ENCODE peak calls at places on chromosomes 6 and 20, in four cellular contexts. U, E, T and F are unnamed samples.

GRCh38 chr6:131061041-131061770 is 1.8 kb downstream of the EPB41L2 start:
- DNase-seq in U (peak; percentile 52), E (peak; percentile 9), T (peak; percentile 69), F (peak; percentile 38)

GRCh38 chr6:5096482-5096881 is 11.3 kb downstream of the PPP1R3G start:
- DNase-seq in U (peak; percentile 22), E (no peak), T (no peak), F (no peak)

GRCh38 chr6:209432-210103 is 82.7 kb upstream of the DUSP22 start:
- DNase-seq in U (no peak), E (no peak), T (no peak), F (no peak)

GRCh38 chr6:116986819-116987218 is 109.8 kb downstream of the RFX6 start:
- DNase-seq in U (no peak), E (no peak), T (no peak), F (no peak)

GRCh38 chr20:14142171-14142570 is 146.9 kb downstream of the MACROD2 start:
- DNase-seq in U (peak; percentile 39), E (peak; percentile 72), T (peak; percentile 26), F (peak; percentile 47)

GRCh38 chr6:79168695-79168980 is 65.8 kb downstream of the HMGN3 start:
- DNase-seq in U (peak; percentile 38), E (no peak), T (peak; percentile 72), F (no peak)

GRCh38 chr6:12538881-12539357 is 177.6 kb upstream of the PHACTR1 start:
- DNase-seq in U (no peak), E (no peak), T (peak; percentile 59), F (no peak)

GRCh38 chr6:14516947-14517346 is 399.4 kb downstream of the CD83 start:
- DNase-seq in U (no peak), E (no peak), T (no peak), F (no peak)

GRCh38 chr6:44201200-44201599 is 15.5 kb upstream of the MYMX start:
- DNase-seq in U (no peak), E (no peak), T (no peak), F (no peak)

GRCh38 chr6:152978058-152978457 is 4.8 kb downstream of the FBXO5 start:
- DNase-seq in U (no peak), E (no peak), T (no peak), F (no peak)

GRCh38 chr20:47335251-47336012 is 21.1 kb downstream of the ZMYND8 start:
- DNase-seq in U (no peak), E (no peak), T (no peak), F (no peak)

GRCh38 chr6:160030103-160030502 is 61.2 kb downstream of the IGF2R start:
- DNase-seq in U (peak; percentile 97), E (peak; percentile 79), T (peak; percentile 96), F (peak; percentile 93)

GRCh38 chr20:53495357-53495756 is 98.3 kb downstream of the ZNF217 start:
- DNase-seq in U (no peak), E (no peak), T (peak; percentile 22), F (no peak)

GRCh38 chr20:64049060-64049886 is at the start of gene SOX18:
- DNase-seq in U (peak; percentile 26), E (no peak), T (no peak), F (no peak)

GRCh38 chr20:11993886-11994466 is 76.3 kb downstream of the BTBD3 start:
- DNase-seq in U (no peak), E (no peak), T (no peak), F (no peak)

GRCh38 chr6:104955491-104955890 is 1.4 kb upstream of the LIN28B start:
- DNase-seq in U (no peak), E (no peak), T (no peak), F (no peak)

GRCh38 chr6:163404825-163405265 is 9.7 kb upstream of the QKI start:
- DNase-seq in U (peak; percentile 51), E (no peak), T (no peak), F (peak; percentile 60)

GRCh38 chr6:35139924-35140524 is 1.1 kb downstream of the TCP11 start:
- DNase-seq in U (peak; percentile 84), E (peak; percentile 57), T (peak; percentile 56), F (peak; percentile 86)

GRCh38 chr6:107820571-107821261 is 3.4 kb downstream of the SCML4 start:
- DNase-seq in U (peak; percentile 19), E (no peak), T (peak; percentile 17), F (no peak)

GRCh38 chr6:143515766-143516355 is 4.3 kb upstream of the FUCA2 start:
- DNase-seq in U (no peak), E (no peak), T (no peak), F (no peak)

GRCh38 chr6:150299873-150300485 is 68.8 kb upstream of the IYD start:
- DNase-seq in U (no peak), E (no peak), T (no peak), F (no peak)

GRCh38 chr20:43979576-43979975 is 64.9 kb downstream of the TOX2 start:
- DNase-seq in U (no peak), E (no peak), T (no peak), F (no peak)

GRCh38 chr20:40443731-40444130 is 245.3 kb downstream of the MAFB start:
- DNase-seq in U (no peak), E (no peak), T (no peak), F (peak; percentile 54)

GRCh38 chr6:166615059-166615770 is 11.8 kb downstream of the RPS6KA2 start:
- DNase-seq in U (no peak), E (no peak), T (peak; percentile 66), F (no peak)

GRCh38 chr20:37669062-37669772 is 24.6 kb upstream of the CTNNBL1 start:
- DNase-seq in U (no peak), E (no peak), T (no peak), F (no peak)

GRCh38 chr6:132279592-132280139 is 121.6 kb downstream of the MOXD1 start:
- DNase-seq in U (peak; percentile 84), E (peak; percentile 76), T (peak; percentile 46), F (peak; percentile 77)
- H3K4me3 ChIP-seq in U (peak overlapping the region; percentile 91), E (peak overlapping the region; percentile 50), T (peak overlapping the region; percentile 62), F (peak overlapping the region; percentile 69)

GRCh38 chr20:8260837-8261241 is 128.8 kb downstream of the PLCB1 start:
- DNase-seq in U (no peak), E (no peak), T (no peak), F (no peak)

GRCh38 chr20:8255945-8256632 is 124.0 kb downstream of the PLCB1 start:
- DNase-seq in U (no peak), E (no peak), T (no peak), F (no peak)

GRCh38 chr20:8250539-8251200 is 118.6 kb downstream of the PLCB1 start:
- DNase-seq in U (no peak), E (no peak), T (no peak), F (no peak)

GRCh38 chr20:8251201-8251575 is 119.1 kb downstream of the PLCB1 start:
- DNase-seq in U (no peak), E (no peak), T (no peak), F (no peak)

DNA sequence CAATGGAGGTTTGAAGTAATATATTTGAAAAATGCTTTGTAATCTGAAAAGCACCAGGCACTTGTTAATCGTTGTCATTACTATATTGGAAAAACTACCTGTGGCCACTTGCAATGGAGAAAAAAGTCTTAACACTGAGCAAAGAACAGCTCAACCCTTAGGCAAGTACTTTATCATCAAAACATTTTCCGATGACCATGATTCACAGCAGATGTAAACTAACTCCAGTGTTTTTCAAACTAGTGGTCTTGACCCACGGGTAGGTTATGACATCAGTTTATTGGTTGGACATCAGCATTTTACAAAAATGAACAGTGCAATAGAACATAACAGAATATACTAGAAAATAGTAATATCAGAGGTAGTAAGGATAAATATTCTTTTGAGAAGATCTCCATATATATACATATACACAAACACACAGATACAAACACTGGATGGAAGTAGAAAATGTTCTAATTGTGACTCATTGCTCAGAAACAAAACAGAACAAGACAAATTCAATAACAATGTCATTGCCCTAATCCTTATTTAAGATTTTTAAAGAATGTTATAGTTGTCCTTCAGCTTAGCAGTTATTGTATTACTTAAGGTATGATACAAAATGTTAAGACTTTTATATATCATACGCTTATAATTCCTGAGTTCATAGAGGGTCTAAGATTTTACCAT is 123.0 kb downstream of the PLCB1 start:
- DNase-seq in U (peak; percentile 72), E (no peak), T (no peak), F (no peak)
- H3K4me2 ChIP-seq in U (no peak overlapping the region), E (no peak overlapping the region), T (no peak overlapping the region), F (no peak overlapping the region)

DNA sequence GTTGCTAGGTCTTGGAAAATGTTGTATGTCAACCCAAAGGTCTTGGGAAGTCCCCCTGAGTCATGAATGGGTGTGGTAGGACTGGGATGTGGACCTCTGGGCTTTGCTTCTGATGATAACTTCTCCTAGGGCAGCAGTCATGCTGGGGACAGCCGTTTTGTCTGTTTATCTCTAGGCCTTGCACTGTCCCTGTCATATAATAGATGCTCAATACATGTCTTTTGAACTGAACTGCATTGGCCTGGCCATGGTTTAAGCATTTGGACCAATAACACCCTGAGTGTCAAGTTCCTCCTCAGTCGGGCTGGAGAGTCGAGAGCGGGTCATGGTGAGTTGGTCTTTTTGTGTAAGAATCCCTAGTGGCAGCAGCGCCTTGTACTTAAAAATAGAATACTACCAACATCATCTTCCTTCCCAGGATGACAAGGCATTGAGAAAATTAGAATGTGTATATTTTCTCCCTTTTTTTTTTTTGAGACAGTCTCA is 43.1 kb downstream of the E2F3 start:
- DNase-seq in U (no peak), E (no peak), T (no peak), F (no peak)
- H3K36me3 ChIP-seq in U (no peaks in the 10 kb centered on the region), E (peaks cover 79% of the 10 kb centered on the region), T (no peaks in the 10 kb centered on the region), F (peaks cover 3% of the 10 kb centered on the region)

GRCh38 chr20:36454664-36455427 is 86.5 kb upstream of the MYL9 start:
- DNase-seq in U (no peak), E (peak; percentile 64), T (no peak), F (no peak)
- H3K4me3 ChIP-seq in U (no peak overlapping the region), E (no peak overlapping the region), T (no peak overlapping the region), F (no peak overlapping the region)

GRCh38 chr20:45097485-45098095 is 3.3 kb downstream of the KCNS1 start:
- DNase-seq in U (peak; percentile 42), E (no peak), T (peak; percentile 10), F (peak; percentile 91)
- H3K4me2 ChIP-seq in U (peak overlapping the region; percentile 32), E (no peak overlapping the region), T (peak overlapping the region; percentile 79), F (no peak overlapping the region)

GRCh38 chr6:52263709-52264320 is 19.5 kb upstream of the IL17F start:
- DNase-seq in U (peak; percentile 74), E (peak; percentile 43), T (no peak), F (peak; percentile 72)
- H3K36me3 ChIP-seq in U (peaks cover 17% of the 10 kb centered on the region), E (peaks cover 82% of the 10 kb centered on the region), T (peaks cover 30% of the 10 kb centered on the region), F (peaks cover 39% of the 10 kb centered on the region)